ENCODE peak calls at places on chromosome 20, in eight cellular contexts. R is epithelial cell of esophagus, N is fibroblast of lung, W is body of pancreas, X is left lung, J is astrocyte of the spinal cord, K is ovary, I is mucosa of descending colon. P is an unnamed sample.

GRCh38 chr20:58659841-58660240 is 8.8 kb downstream of the STX16 start:
- DNase-seq in J (no peak), N (no peak), X (no peak), K (no peak), R (peak), I (no peak), W (no peak), P (no peak)

GRCh38 chr20:44522841-44523240 is 971 bp upstream of the SERINC3 start:
- DNase-seq in W (no peak), J (no peak), I (no peak), R (no peak), N (no peak), X (no peak), K (no peak), P (no peak)

GRCh38 chr20:38156888-38157634 is 8.0 kb downstream of the TGM2 start:
- DNase-seq in K (no peak), R (no peak), I (no peak), X (no peak), W (no peak), J (peak), N (peak), P (peak)

GRCh38 chr20:5222919-5223634 is 93.7 kb downstream of the PROKR2 start:
- DNase-seq in X (no peak), I (no peak), R (peak), W (peak), K (peak), N (peak), J (peak), P (peak)

GRCh38 chr20:58436868-58437645 is 48.0 kb downstream of the VAPB start:
- DNase-seq in R (peak), J (no peak), N (no peak), X (no peak), K (no peak), W (no peak), I (no peak), P (no peak)

GRCh38 chr20:3889489-3890409 is 562 bp downstream of the PANK2 start:
- DNase-seq in R (no peak), K (peak), I (peak), W (peak), J (no peak), X (peak), N (peak), P (peak)

GRCh38 chr20:17889226-17889625 is 79.4 kb downstream of the SNX5 start:
- DNase-seq in N (peak), J (peak), I (no peak), W (no peak), X (no peak), K (no peak), R (no peak), P (peak)

GRCh38 chr20:35912877-35913276 is 41.4 kb downstream of the SCAND1 start:
- DNase-seq in N (no peak), K (no peak), J (no peak), X (no peak), W (no peak), I (no peak), R (no peak), P (no peak)

GRCh38 chr20:14583413-14583812 is 246.0 kb upstream of the FLRT3 start:
- DNase-seq in N (no peak), I (no peak), X (no peak), W (no peak), J (no peak), R (peak), K (no peak), P (no peak)

GRCh38 chr20:63317601-63318291 is 24.8 kb downstream of the COL20A1 start:
- DNase-seq in J (no peak), W (no peak), K (peak), N (no peak), X (peak), R (no peak), I (peak), P (no peak)

GRCh38 chr20:17651761-17652388 is 30.2 kb downstream of the RRBP1 start:
- DNase-seq in I (peak), X (no peak), J (no peak), N (no peak), K (peak), R (peak), W (no peak), P (peak)

GRCh38 chr20:39019805-39020325 is 57.7 kb downstream of the DHX35 start:
- DNase-seq in N (no peak), R (no peak), I (no peak), J (no peak), W (no peak), K (no peak), X (no peak), P (peak)

GRCh38 chr20:59777814-59778575 is 155.4 kb downstream of the SYCP2 start:
- DNase-seq in R (no peak), W (no peak), X (no peak), N (no peak), J (no peak), K (no peak), I (no peak), P (no peak)

GRCh38 chr20:11716239-11716944 is 201.3 kb upstream of the BTBD3 start:
- DNase-seq in N (peak), K (no peak), I (no peak), W (no peak), J (peak), X (no peak), R (peak), P (peak)

GRCh38 chr20:2524435-2525272 is 11.7 kb upstream of the TMC2 start:
- DNase-seq in N (peak), X (peak), K (peak), W (peak), I (peak), R (peak), J (peak), P (peak)

GRCh38 chr20:3716195-3716834 is 3.9 kb upstream of the SIGLEC1 start:
- DNase-seq in K (peak), J (peak), N (peak), I (no peak), W (no peak), X (no peak), R (peak), P (peak)

GRCh38 chr20:24917797-24918578 is 31.1 kb upstream of the CST7 start:
- DNase-seq in J (peak), W (peak), I (no peak), N (peak), R (peak), X (peak), K (peak), P (peak)

GRCh38 chr20:36435799-36436541 is 105.3 kb upstream of the MYL9 start:
- DNase-seq in R (peak), I (peak), J (peak), W (peak), X (peak), N (peak), K (peak), P (peak)

GRCh38 chr20:38108438-38109024 is 56.5 kb downstream of the TGM2 start:
- DNase-seq in R (no peak), I (no peak), J (peak), X (no peak), W (no peak), K (no peak), N (peak), P (peak)

GRCh38 chr20:20487811-20488210 is 119.9 kb downstream of the INSM1 start:
- DNase-seq in K (no peak), R (peak), W (no peak), J (peak), X (no peak), N (peak), I (no peak), P (no peak)

GRCh38 chr20:38268115-38268514 is 7.6 kb upstream of the KIAA1755 start:
- DNase-seq in J (no peak), N (no peak), R (no peak), W (no peak), X (no peak), I (no peak), K (no peak), P (no peak)

GRCh38 chr20:19775353-19776201 is 17.5 kb downstream of the RIN2 start:
- DNase-seq in K (no peak), W (no peak), N (no peak), I (peak), X (no peak), J (no peak), R (peak), P (peak)

GRCh38 chr20:58675641-58676040 is 17.0 kb upstream of the NPEPL1 start:
- DNase-seq in R (no peak), J (no peak), I (no peak), X (no peak), W (no peak), N (no peak), K (no peak), P (no peak)

GRCh38 chr20:10313215-10313614 is 94.6 kb downstream of the SNAP25 start:
- DNase-seq in R (no peak), N (peak), J (peak), K (no peak), X (no peak), W (no peak), I (no peak), P (no peak)

GRCh38 chr20:25315418-25316210 is 67.7 kb downstream of the PYGB start:
- DNase-seq in N (peak), X (peak), J (peak), I (peak), K (no peak), W (no peak), R (no peak), P (no peak)

GRCh38 chr20:17602493-17602892 is 32.6 kb downstream of the DSTN start:
- DNase-seq in K (no peak), W (no peak), J (no peak), R (no peak), N (no peak), I (no peak), X (no peak), P (no peak)

GRCh38 chr20:40687384-40688128 is 1.5 kb downstream of the MAFB start:
- DNase-seq in X (peak), W (peak), J (no peak), I (no peak), N (peak), R (peak), K (peak), P (peak)

GRCh38 chr20:53742685-53743081 is 149.0 kb upstream of the ZNF217 start:
- DNase-seq in X (no peak), I (no peak), N (no peak), K (no peak), R (no peak), W (no peak), J (no peak), P (no peak)

GRCh38 chr20:11204926-11205768 is 531.3 kb upstream of the JAG1 start:
- DNase-seq in K (peak), I (no peak), X (no peak), N (peak), R (peak), J (peak), W (peak), P (peak)

GRCh38 chr20:52312131-52312729 is 120.7 kb upstream of the ZFP64 start:
- DNase-seq in I (no peak), N (peak), X (no peak), K (no peak), R (peak), W (peak), J (peak), P (peak)

GRCh38 chr20:52311209-52311794 is 119.7 kb upstream of the ZFP64 start:
- DNase-seq in R (no peak), X (no peak), K (no peak), J (no peak), I (no peak), W (no peak), N (no peak), P (no peak)

GRCh38 chr20:52318601-52319000 is 127.0 kb upstream of the ZFP64 start:
- DNase-seq in N (no peak), R (no peak), X (no peak), I (no peak), K (no peak), W (no peak), J (no peak), P (no peak)

DNA sequence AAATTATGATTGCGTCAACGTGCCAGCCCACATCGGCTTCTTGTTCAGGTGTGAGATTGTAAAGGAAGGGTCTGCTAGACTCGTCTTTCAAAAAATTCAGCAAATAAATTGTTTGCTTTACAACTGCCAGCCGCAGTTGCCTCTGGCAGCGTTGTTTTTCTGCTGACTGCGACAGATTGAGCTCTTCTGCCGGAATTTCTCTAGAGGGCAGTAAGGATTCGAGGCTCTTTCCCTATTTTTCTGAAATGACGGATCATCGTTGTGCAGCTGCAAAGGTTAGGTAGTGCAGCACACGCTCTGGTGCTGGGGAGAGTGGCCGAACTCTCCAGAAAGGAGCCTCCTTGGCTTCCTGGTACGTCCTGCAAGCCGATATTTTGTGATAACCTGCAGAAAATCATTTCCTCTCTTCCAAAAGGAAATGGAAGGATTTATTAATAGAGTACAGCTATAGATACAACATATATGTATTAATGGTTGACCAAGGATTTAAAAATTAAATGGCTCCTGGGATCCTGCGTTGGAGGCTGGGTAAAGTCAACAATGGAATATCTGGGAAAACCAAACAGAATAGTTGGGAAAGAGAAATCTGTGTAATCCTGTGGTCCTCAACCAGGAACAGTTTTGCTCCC is 121.9 kb upstream of the ZFP64 start:
- DNase-seq in X (no peak), N (peak), R (peak), I (no peak), J (peak), W (peak), K (no peak), P (peak)
- TF ChIP-seq CTCF in X (peak), N (peak), R (peak), I (no peak), J (peak), W (peak), K (no peak), P (peak)

GRCh38 chr20:23083553-23084220 is 2.4 kb downstream of the CD93 start:
- DNase-seq in R (no peak), N (no peak), J (no peak), X (no peak), K (no peak), W (no peak), I (no peak), P (no peak)
- H3K4me3 ChIP-seq in R (no peak), N (no peak), J (no peak), X (peak), K (peak), W (no peak), I (no peak), P (no peak)

GRCh38 chr20:32859961-32860360 is 1.2 kb downstream of the EFCAB8 start:
- DNase-seq in W (no peak), X (no peak), N (no peak), R (no peak), I (no peak), K (no peak), J (no peak), P (no peak)

GRCh38 chr20:32858189-32858588 is 534 bp upstream of the EFCAB8 start:
- DNase-seq in I (no peak), W (no peak), K (no peak), X (no peak), N (no peak), J (no peak), R (peak), P (peak)

GRCh38 chr20:32855387-32855786 is 3.3 kb upstream of the EFCAB8 start:
- DNase-seq in N (no peak), W (no peak), I (no peak), R (no peak), J (no peak), X (no peak), K (no peak), P (no peak)

GRCh38 chr20:32861446-32861845 is 2.7 kb downstream of the EFCAB8 start:
- DNase-seq in W (no peak), I (no peak), R (no peak), J (no peak), X (no peak), N (no peak), K (no peak), P (no peak)

DNA sequence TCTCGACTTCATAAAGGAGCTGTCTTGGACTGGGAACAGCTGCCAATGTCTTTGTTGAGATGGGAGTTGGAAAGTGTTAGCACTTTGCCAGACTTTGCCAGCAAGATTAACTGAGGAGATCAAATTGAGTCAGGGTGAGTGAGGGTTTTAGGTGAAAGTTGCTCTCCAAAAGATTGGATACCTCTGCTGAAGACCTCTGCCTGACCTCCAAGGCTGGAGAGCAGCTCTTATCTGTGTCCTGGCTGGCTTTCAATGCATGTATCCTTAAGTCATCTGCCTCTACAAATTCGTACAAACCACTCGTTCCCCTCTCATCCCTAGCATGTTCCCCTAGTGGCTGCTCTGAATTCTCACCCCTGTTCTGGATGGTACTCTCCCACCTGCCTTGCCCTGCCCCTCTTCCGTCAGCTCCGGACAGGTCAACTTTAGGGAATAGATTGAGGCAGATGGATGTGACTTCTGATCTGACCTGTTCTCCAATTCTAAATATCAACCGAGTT is at the start of gene EFCAB8:
- DNase-seq in W (no peak), I (no peak), X (no peak), N (no peak), R (no peak), J (no peak), K (no peak), P (no peak)
- TF ChIP-seq CTCF in W (no peak), I (no peak), X (no peak), N (peak), R (no peak), J (no peak), K (no peak), P (no peak)

GRCh38 chr20:49569403-49570115 is 1.6 kb upstream of the PTGIS start:
- DNase-seq in K (no peak), I (no peak), W (no peak), R (no peak), J (no peak), X (no peak), N (peak), P (peak)

GRCh38 chr20:49566401-49566800 is 1.5 kb downstream of the PTGIS start:
- DNase-seq in J (no peak), W (no peak), X (no peak), N (no peak), K (no peak), R (no peak), I (no peak), P (no peak)

GRCh38 chr20:49568491-49569151 is 684 bp upstream of the PTGIS start:
- DNase-seq in W (no peak), R (no peak), K (peak), X (no peak), J (no peak), I (no peak), N (peak), P (peak)

GRCh38 chr20:49570161-49570827 is 2.4 kb upstream of the PTGIS start:
- DNase-seq in I (no peak), K (no peak), N (no peak), W (no peak), J (no peak), R (no peak), X (no peak), P (no peak)

DNA sequence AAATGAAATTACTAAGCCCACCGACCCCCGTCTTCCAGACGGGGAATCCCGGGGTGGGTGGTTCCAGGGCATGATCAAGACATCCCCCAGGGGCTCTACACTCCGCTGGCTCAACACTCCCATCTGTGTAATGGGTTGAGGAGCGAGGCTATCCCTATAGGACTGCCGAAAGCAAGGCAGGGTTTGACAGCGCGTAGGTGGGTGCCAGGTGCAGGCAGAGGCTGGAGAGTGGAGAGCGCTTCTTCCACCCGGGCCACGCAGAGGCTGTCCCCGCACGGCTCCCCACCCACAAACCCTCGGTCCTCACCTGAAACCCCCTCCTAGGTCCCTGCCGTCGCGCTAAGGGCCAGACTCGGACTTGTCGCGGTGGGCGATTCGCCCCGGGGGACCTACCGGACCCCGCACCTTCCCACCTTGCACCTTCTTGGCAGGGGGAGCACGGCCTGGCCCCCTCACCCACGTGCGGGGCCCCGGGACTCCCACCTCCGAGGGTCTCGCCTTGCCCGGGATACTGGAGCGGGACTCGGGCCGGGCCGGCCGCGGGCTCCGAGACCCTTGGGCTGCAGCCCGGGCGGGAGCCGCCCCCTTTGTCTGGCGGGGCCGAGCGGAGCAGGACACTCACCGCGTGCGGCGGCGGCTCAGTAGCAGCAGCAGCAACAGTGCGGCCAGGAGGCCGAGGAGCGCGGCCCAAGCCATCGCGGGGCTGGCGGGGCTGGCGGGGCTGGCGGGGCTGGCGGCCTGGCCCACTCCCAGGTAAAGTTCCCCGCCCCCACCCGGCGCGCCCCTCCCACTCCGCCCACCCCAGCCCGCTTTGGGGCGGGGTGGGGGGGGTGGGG is at the start of gene PTGIS:
- DNase-seq in R (no peak), K (peak), W (no peak), I (no peak), X (peak), N (no peak), J (no peak), P (no peak)
- H3K4me3 ChIP-seq in R (no peak), K (peak), W (no peak), I (no peak), X (peak), N (peak), J (peak), P (peak)

P was measured in fibroblast of villous mesenchyme.